ENCODE peak calls at places on chromosomes 11 and 22, in seven cellular contexts. One of them, this sample, is unnamed.

GRCh38 chr11:123221074-123221473 is 26.0 kb upstream of the CLMP start:
- DNase-seq in IMR-90: no peak
- DNase-seq in mesendoderm: no peak
- DNase-seq in trophoblast cell: peak
- DNase-seq in mesenchymal stem cell: peak
- DNase-seq in H9: no peak
- DNase-seq in H1: no peak
- DNase-seq in this sample: no peak

GRCh38 chr11:30333405-30333804 is 10.5 kb downstream of the ARL14EP start:
- DNase-seq in IMR-90: no peak
- DNase-seq in mesendoderm: peak
- DNase-seq in trophoblast cell: no peak
- DNase-seq in mesenchymal stem cell: peak
- DNase-seq in H9: no peak
- DNase-seq in H1: no peak
- DNase-seq in this sample: no peak

GRCh38 chr22:23373601-23374000 is 193.3 kb downstream of the BCR start:
- DNase-seq in IMR-90: no peak
- DNase-seq in mesendoderm: no peak
- DNase-seq in trophoblast cell: no peak
- DNase-seq in mesenchymal stem cell: no peak
- DNase-seq in H9: no peak
- DNase-seq in H1: no peak
- DNase-seq in this sample: no peak

GRCh38 chr11:77100166-77101042 is 2.2 kb upstream of the OMP start:
- DNase-seq in IMR-90: no peak
- DNase-seq in mesendoderm: no peak
- DNase-seq in trophoblast cell: no peak
- DNase-seq in mesenchymal stem cell: no peak
- DNase-seq in H9: no peak
- DNase-seq in H1: no peak
- DNase-seq in this sample: no peak

GRCh38 chr11:82750643-82751139 is 17.0 kb upstream of the FAM181B start:
- DNase-seq in IMR-90: no peak
- DNase-seq in mesendoderm: peak
- DNase-seq in trophoblast cell: no peak
- DNase-seq in mesenchymal stem cell: no peak
- DNase-seq in H9: peak
- DNase-seq in H1: no peak
- DNase-seq in this sample: peak

GRCh38 chr11:132030896-132031295 is 660.5 kb downstream of the NTM start:
- DNase-seq in IMR-90: peak
- DNase-seq in mesendoderm: no peak
- DNase-seq in trophoblast cell: no peak
- DNase-seq in mesenchymal stem cell: no peak
- DNase-seq in H9: no peak
- DNase-seq in H1: no peak
- DNase-seq in this sample: no peak

GRCh38 chr11:72969894-72970335 is 155.7 kb downstream of the ATG16L2 start:
- DNase-seq in IMR-90: peak
- DNase-seq in mesendoderm: no peak
- DNase-seq in trophoblast cell: peak
- DNase-seq in mesenchymal stem cell: peak
- DNase-seq in H9: no peak
- DNase-seq in H1: no peak
- DNase-seq in this sample: no peak

GRCh38 chr22:49937758-49938564 is 19.5 kb downstream of the CRELD2 start:
- DNase-seq in IMR-90: no peak
- DNase-seq in mesendoderm: no peak
- DNase-seq in trophoblast cell: peak
- DNase-seq in mesenchymal stem cell: no peak
- DNase-seq in H9: no peak
- DNase-seq in H1: no peak
- DNase-seq in this sample: no peak

GRCh38 chr11:125955856-125956255 is 10.0 kb downstream of the VSIG10L2 start:
- DNase-seq in IMR-90: no peak
- DNase-seq in mesendoderm: no peak
- DNase-seq in trophoblast cell: no peak
- DNase-seq in mesenchymal stem cell: no peak
- DNase-seq in H9: no peak
- DNase-seq in H1: no peak
- DNase-seq in this sample: no peak

GRCh38 chr11:48005878-48006277 is 25.5 kb downstream of the PTPRJ start:
- DNase-seq in IMR-90: no peak
- DNase-seq in mesendoderm: no peak
- DNase-seq in trophoblast cell: no peak
- DNase-seq in mesenchymal stem cell: no peak
- DNase-seq in H9: no peak
- DNase-seq in H1: no peak
- DNase-seq in this sample: peak

GRCh38 chr11:130525307-130525706 is 76.9 kb downstream of the ADAMTS15 start:
- DNase-seq in IMR-90: no peak
- DNase-seq in mesendoderm: no peak
- DNase-seq in trophoblast cell: no peak
- DNase-seq in mesenchymal stem cell: no peak
- DNase-seq in H9: no peak
- DNase-seq in H1: peak
- DNase-seq in this sample: no peak

GRCh38 chr11:28727254-28727653 is 619.1 kb downstream of the METTL15 start:
- DNase-seq in IMR-90: peak
- DNase-seq in mesendoderm: no peak
- DNase-seq in trophoblast cell: no peak
- DNase-seq in mesenchymal stem cell: no peak
- DNase-seq in H9: no peak
- DNase-seq in H1: no peak
- DNase-seq in this sample: no peak

GRCh38 chr11:132604446-132604845 is 927.9 kb downstream of the OPCML start:
- DNase-seq in IMR-90: peak
- DNase-seq in mesendoderm: no peak
- DNase-seq in trophoblast cell: no peak
- DNase-seq in mesenchymal stem cell: peak
- DNase-seq in H9: no peak
- DNase-seq in H1: no peak
- DNase-seq in this sample: no peak

GRCh38 chr22:49959782-49960158 is 802 bp upstream of the PIM3 start:
- DNase-seq in IMR-90: no peak
- DNase-seq in mesendoderm: no peak
- DNase-seq in trophoblast cell: peak
- DNase-seq in mesenchymal stem cell: no peak
- DNase-seq in H9: peak
- DNase-seq in H1: no peak
- DNase-seq in this sample: no peak

GRCh38 chr11:11789735-11790369 is 51.9 kb upstream of the USP47 start:
- DNase-seq in IMR-90: peak
- DNase-seq in mesendoderm: peak
- DNase-seq in trophoblast cell: peak
- DNase-seq in mesenchymal stem cell: peak
- DNase-seq in H9: no peak
- DNase-seq in H1: no peak
- DNase-seq in this sample: no peak

GRCh38 chr11:119480375-119481020 is 57.5 kb upstream of the THY1 start:
- DNase-seq in IMR-90: no peak
- DNase-seq in mesendoderm: no peak
- DNase-seq in trophoblast cell: no peak
- DNase-seq in mesenchymal stem cell: no peak
- DNase-seq in H9: peak
- DNase-seq in H1: peak
- DNase-seq in this sample: no peak

GRCh38 chr11:128658499-128658898 is 35.4 kb upstream of the FLI1 start:
- DNase-seq in IMR-90: no peak
- DNase-seq in mesendoderm: no peak
- DNase-seq in trophoblast cell: no peak
- DNase-seq in mesenchymal stem cell: no peak
- DNase-seq in H9: no peak
- DNase-seq in H1: no peak
- DNase-seq in this sample: no peak

GRCh38 chr11:116832350-116833290 is 2.9 kb downstream of the APOC3 start:
- DNase-seq in IMR-90: no peak
- DNase-seq in mesendoderm: no peak
- DNase-seq in trophoblast cell: no peak
- DNase-seq in mesenchymal stem cell: no peak
- DNase-seq in H9: no peak
- DNase-seq in H1: no peak
- DNase-seq in this sample: no peak

GRCh38 chr11:114876231-114876630 is 197.9 kb downstream of the NXPE2 start:
- DNase-seq in IMR-90: no peak
- DNase-seq in mesendoderm: no peak
- DNase-seq in trophoblast cell: no peak
- DNase-seq in mesenchymal stem cell: no peak
- DNase-seq in H9: no peak
- DNase-seq in H1: no peak
- DNase-seq in this sample: no peak

GRCh38 chr11:46386674-46387073 is 4.9 kb downstream of the CHRM4 start:
- DNase-seq in IMR-90: peak
- DNase-seq in mesendoderm: no peak
- DNase-seq in trophoblast cell: peak
- DNase-seq in mesenchymal stem cell: no peak
- DNase-seq in H9: no peak
- DNase-seq in H1: no peak
- DNase-seq in this sample: no peak

GRCh38 chr11:123054301-123055065 is 7.5 kb downstream of the HSPA8 start:
- DNase-seq in IMR-90: peak
- DNase-seq in mesendoderm: peak
- DNase-seq in trophoblast cell: peak
- DNase-seq in mesenchymal stem cell: peak
- DNase-seq in H9: peak
- DNase-seq in H1: no peak
- DNase-seq in this sample: peak

GRCh38 chr22:30648825-30649224 is 13.2 kb downstream of the SLC35E4 start:
- DNase-seq in IMR-90: no peak
- DNase-seq in mesendoderm: no peak
- DNase-seq in trophoblast cell: no peak
- DNase-seq in mesenchymal stem cell: no peak
- DNase-seq in H9: no peak
- DNase-seq in H1: no peak
- DNase-seq in this sample: no peak

GRCh38 chr11:102476069-102476468 is 23.5 kb upstream of the TMEM123 start:
- DNase-seq in IMR-90: peak
- DNase-seq in mesendoderm: no peak
- DNase-seq in trophoblast cell: no peak
- DNase-seq in mesenchymal stem cell: peak
- DNase-seq in H9: no peak
- DNase-seq in H1: no peak
- DNase-seq in this sample: no peak

GRCh38 chr11:107695446-107695845 is 16.4 kb downstream of the SLN start:
- DNase-seq in IMR-90: peak
- DNase-seq in mesendoderm: peak
- DNase-seq in trophoblast cell: peak
- DNase-seq in mesenchymal stem cell: peak
- DNase-seq in H9: no peak
- DNase-seq in H1: no peak
- DNase-seq in this sample: no peak

GRCh38 chr22:38257650-38258246 is 15.1 kb downstream of the TMEM184B start:
- DNase-seq in IMR-90: no peak
- DNase-seq in mesendoderm: no peak
- DNase-seq in trophoblast cell: peak
- DNase-seq in mesenchymal stem cell: no peak
- DNase-seq in H9: no peak
- DNase-seq in H1: no peak
- DNase-seq in this sample: no peak

GRCh38 chr11:10540546-10540914 is 457 bp downstream of the RNF141 start:
- DNase-seq in IMR-90: peak
- DNase-seq in mesendoderm: peak
- DNase-seq in trophoblast cell: peak
- DNase-seq in mesenchymal stem cell: no peak
- DNase-seq in H9: peak
- DNase-seq in H1: no peak
- DNase-seq in this sample: no peak

GRCh38 chr11:75858613-75859012 is 43.6 kb downstream of the UVRAG start:
- DNase-seq in IMR-90: peak
- DNase-seq in mesendoderm: peak
- DNase-seq in trophoblast cell: peak
- DNase-seq in mesenchymal stem cell: peak
- DNase-seq in H9: no peak
- DNase-seq in H1: no peak
- DNase-seq in this sample: no peak
- H2BK120ac ChIP-seq in IMR-90: no peak
- H2BK120ac ChIP-seq in mesendoderm: no peak
- H2BK120ac ChIP-seq in trophoblast cell: no peak
- H2BK120ac ChIP-seq in mesenchymal stem cell: no peak
- H2BK120ac ChIP-seq in H9: no peak
- H2BK120ac ChIP-seq in H1: no peak
- H2BK120ac ChIP-seq in this sample: no peak

GRCh38 chr11:70126494-70126893 is 48.4 kb downstream of the ANO1 start:
- DNase-seq in IMR-90: no peak
- DNase-seq in mesendoderm: no peak
- DNase-seq in trophoblast cell: no peak
- DNase-seq in mesenchymal stem cell: no peak
- DNase-seq in H9: no peak
- DNase-seq in H1: no peak
- DNase-seq in this sample: no peak

GRCh38 chr11:70130636-70131035 is 52.5 kb downstream of the ANO1 start:
- DNase-seq in IMR-90: no peak
- DNase-seq in mesendoderm: no peak
- DNase-seq in trophoblast cell: no peak
- DNase-seq in mesenchymal stem cell: no peak
- DNase-seq in H9: no peak
- DNase-seq in H1: no peak
- DNase-seq in this sample: no peak

GRCh38 chr11:70127653-70128434 is 49.7 kb downstream of the ANO1 start:
- DNase-seq in IMR-90: peak
- DNase-seq in mesendoderm: peak
- DNase-seq in trophoblast cell: no peak
- DNase-seq in mesenchymal stem cell: no peak
- DNase-seq in H9: no peak
- DNase-seq in H1: no peak
- DNase-seq in this sample: no peak

GRCh38 chr11:70129051-70129592 is 51.0 kb downstream of the ANO1 start:
- DNase-seq in IMR-90: no peak
- DNase-seq in mesendoderm: no peak
- DNase-seq in trophoblast cell: no peak
- DNase-seq in mesenchymal stem cell: no peak
- DNase-seq in H9: no peak
- DNase-seq in H1: no peak
- DNase-seq in this sample: no peak

GRCh38 chr11:70128435-70128906 is 50.4 kb downstream of the ANO1 start:
- DNase-seq in IMR-90: no peak
- DNase-seq in mesendoderm: peak
- DNase-seq in trophoblast cell: no peak
- DNase-seq in mesenchymal stem cell: no peak
- DNase-seq in H9: peak
- DNase-seq in H1: no peak
- DNase-seq in this sample: no peak
- H2BK120ac ChIP-seq in IMR-90: peak
- H2BK120ac ChIP-seq in mesendoderm: no peak
- H2BK120ac ChIP-seq in trophoblast cell: no peak
- H2BK120ac ChIP-seq in mesenchymal stem cell: no peak
- H2BK120ac ChIP-seq in H9: no peak
- H2BK120ac ChIP-seq in H1: peak
- H2BK120ac ChIP-seq in this sample: no peak

GRCh38 chr22:21725956-21726649 is 9.5 kb downstream of the YPEL1 start:
- DNase-seq in IMR-90: no peak
- DNase-seq in mesendoderm: peak
- DNase-seq in trophoblast cell: no peak
- DNase-seq in mesenchymal stem cell: no peak
- DNase-seq in H9: no peak
- DNase-seq in H1: no peak
- DNase-seq in this sample: no peak
- H2BK120ac ChIP-seq in IMR-90: no peak
- H2BK120ac ChIP-seq in mesendoderm: no peak
- H2BK120ac ChIP-seq in trophoblast cell: no peak
- H2BK120ac ChIP-seq in mesenchymal stem cell: no peak
- H2BK120ac ChIP-seq in H9: no peak
- H2BK120ac ChIP-seq in H1: no peak
- H2BK120ac ChIP-seq in this sample: no peak

GRCh38 chr11:8612522-8612921 is 18.5 kb upstream of the STK33 start:
- DNase-seq in IMR-90: no peak
- DNase-seq in mesendoderm: no peak
- DNase-seq in trophoblast cell: no peak
- DNase-seq in mesenchymal stem cell: no peak
- DNase-seq in H9: no peak
- DNase-seq in H1: no peak
- DNase-seq in this sample: no peak
- H2BK120ac ChIP-seq in IMR-90: no peak
- H2BK120ac ChIP-seq in mesendoderm: no peak
- H2BK120ac ChIP-seq in trophoblast cell: no peak
- H2BK120ac ChIP-seq in mesenchymal stem cell: no peak
- H2BK120ac ChIP-seq in H9: no peak
- H2BK120ac ChIP-seq in H1: no peak
- H2BK120ac ChIP-seq in this sample: no peak

This sample was measured in neuronal stem cell.